ENCODE peak calls at places on chromosome 10, in five cellular contexts. A is fibroblast of lung, I is GM06990, K is bronchial epithelial cell, G is left ventricle myocardium inferior. F is an unnamed sample.

GRCh38 chr10:17375936-17376584 is 78.3 kb downstream of the ST8SIA6 start:
- DNase-seq in K (no peak), A (no peak), I (peak; percentile 3), G (no peak), F (peak; percentile 44)

GRCh38 chr10:49605177-49605938 is 4.8 kb upstream of the SLC18A3 start:
- DNase-seq in G (no peak), K (peak; percentile 40), A (no peak), I (no peak), F (peak; percentile 9)

GRCh38 chr10:62887642-62888041 is 71.5 kb upstream of the EGR2 start:
- DNase-seq in A (no peak), G (no peak), K (no peak), I (no peak), F (no peak)

GRCh38 chr10:17483079-17483478 is 28.7 kb upstream of the ST8SIA6 start:
- DNase-seq in A (no peak), K (no peak), I (no peak), G (no peak), F (no peak)

GRCh38 chr10:113059001-113059780 is 109.1 kb downstream of the TCF7L2 start:
- DNase-seq in G (peak; percentile 28), A (peak; percentile 73), K (no peak), I (no peak), F (no peak)

GRCh38 chr10:9878429-9878828 is 1139.2 kb upstream of the CELF2 start:
- DNase-seq in A (no peak), I (no peak), G (no peak), K (no peak), F (no peak)

GRCh38 chr10:6140141-6140841 is 51.5 kb downstream of the RBM17 start:
- DNase-seq in I (no peak), A (no peak), G (no peak), K (no peak), F (peak; percentile 80)

GRCh38 chr10:30160431-30160982 is 101.1 kb upstream of the JCAD start:
- DNase-seq in K (no peak), G (no peak), I (no peak), A (no peak), F (peak; percentile 36)

GRCh38 chr10:97179731-97180366 is 5.9 kb downstream of the SLIT1 start:
- DNase-seq in A (no peak), K (no peak), I (no peak), G (no peak), F (peak; percentile 96)

GRCh38 chr10:19493917-19494316 is 322.3 kb upstream of the PLXDC2 start:
- DNase-seq in G (no peak), K (no peak), A (no peak), I (no peak), F (no peak)

GRCh38 chr10:35885076-35885475 is 243.0 kb upstream of the FZD8 start:
- DNase-seq in I (no peak), G (no peak), A (no peak), K (no peak), F (no peak)

GRCh38 chr10:84156768-84157167 is 16.8 kb upstream of the GPR15LG start:
- DNase-seq in G (no peak), I (no peak), A (no peak), K (peak; percentile 18), F (no peak)

GRCh38 chr10:102422586-102423129 is 2.0 kb downstream of the FBXL15 start:
- DNase-seq in K (peak; percentile 61), G (peak; percentile 80), I (peak; percentile 84), A (peak; percentile 62), F (peak; percentile 90)

GRCh38 chr10:30591249-30591670 is 38.3 kb downstream of the LYZL2 start:
- DNase-seq in A (peak; percentile 30), K (peak; percentile 46), I (no peak), G (no peak), F (peak; percentile 38)

GRCh38 chr10:131954356-131954965 is 27.3 kb downstream of the BNIP3 start:
- DNase-seq in K (no peak), I (no peak), A (no peak), G (no peak), F (no peak)

GRCh38 chr10:74969093-74969492 is 142.4 kb upstream of the SAMD8 start:
- DNase-seq in A (no peak), I (no peak), G (no peak), K (no peak), F (no peak)

GRCh38 chr10:12252882-12253546 is 57.0 kb downstream of the CDC123 start:
- DNase-seq in A (no peak), G (no peak), K (no peak), I (no peak), F (peak; percentile 69)

DNA sequence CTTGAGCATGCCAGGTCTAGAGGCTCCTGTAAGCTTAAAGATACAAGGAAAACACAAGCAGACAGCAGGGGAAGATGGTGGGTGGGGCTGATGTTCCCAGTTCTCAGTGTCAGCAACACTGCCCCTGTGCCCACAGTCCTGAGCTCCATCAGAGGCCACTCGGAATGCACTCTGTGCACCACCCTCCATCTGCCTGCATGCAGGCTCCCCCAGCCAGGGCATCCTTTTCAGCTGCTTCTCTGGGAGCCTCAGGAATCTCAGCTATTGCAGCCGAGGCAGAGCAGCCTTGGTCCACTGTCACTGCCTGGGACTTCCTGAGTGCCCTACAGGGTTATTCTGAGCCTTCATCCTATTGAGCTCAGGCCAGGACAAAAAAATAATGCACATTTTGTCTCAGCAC is 22.2 kb downstream of the LBX1 start:
- DNase-seq in G (no peak), I (no peak), K (no peak), A (no peak), F (no peak)
- H3K27me3 ChIP-seq in G (peaks cover 100% of the 10 kb centered on the region), I (peaks cover under 1% of the 10 kb centered on the region), K (peaks cover 20% of the 10 kb centered on the region), A (peaks cover 20% of the 10 kb centered on the region), F (peaks cover 12% of the 10 kb centered on the region)

DNA sequence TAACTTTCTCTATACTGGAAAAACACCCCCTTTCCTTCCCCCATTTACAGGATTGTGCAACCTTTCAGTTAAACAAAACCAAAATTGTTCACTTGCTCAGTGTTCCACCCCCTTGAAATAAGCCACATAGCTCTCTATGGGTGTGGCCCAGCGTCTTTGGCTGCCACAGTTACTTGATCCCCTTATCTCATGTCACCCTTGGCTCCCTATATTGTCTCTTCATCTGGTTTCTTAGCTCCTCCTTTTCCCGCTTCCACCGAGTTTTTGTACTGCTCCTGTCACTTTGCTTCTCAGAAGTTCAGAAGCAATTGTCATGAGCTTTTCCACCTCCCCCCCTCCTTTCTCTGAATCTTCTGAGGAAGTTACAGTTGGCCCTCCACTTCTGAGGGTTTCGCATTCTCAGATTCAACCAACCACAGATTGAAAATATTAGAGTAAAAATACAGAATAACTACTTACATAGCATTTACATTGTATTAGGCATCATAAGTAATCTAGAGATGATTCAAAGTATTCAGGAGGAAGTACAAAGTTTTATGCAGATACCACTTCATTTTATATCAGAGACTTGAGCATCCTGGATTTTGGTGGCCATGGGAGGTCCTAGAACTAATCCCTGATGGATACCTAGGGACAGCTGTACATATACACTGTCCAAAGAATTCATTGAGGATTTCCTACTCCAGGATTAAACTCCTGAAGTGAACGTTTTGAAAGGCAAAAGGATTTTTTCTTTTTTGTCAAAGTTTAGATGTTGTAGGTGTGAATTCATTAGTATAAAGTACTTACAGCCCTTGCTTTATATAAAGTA is 60.4 kb downstream of the ADD3 start:
- DNase-seq in A (peak; percentile 34), K (no peak), I (peak; percentile 43), G (peak; percentile 48), F (no peak)
- H3K4me3 ChIP-seq in A (no peak overlapping the region), K (no peak overlapping the region), I (peak overlapping the region; percentile 5), G (no peak overlapping the region), F (no peak overlapping the region)

DNA sequence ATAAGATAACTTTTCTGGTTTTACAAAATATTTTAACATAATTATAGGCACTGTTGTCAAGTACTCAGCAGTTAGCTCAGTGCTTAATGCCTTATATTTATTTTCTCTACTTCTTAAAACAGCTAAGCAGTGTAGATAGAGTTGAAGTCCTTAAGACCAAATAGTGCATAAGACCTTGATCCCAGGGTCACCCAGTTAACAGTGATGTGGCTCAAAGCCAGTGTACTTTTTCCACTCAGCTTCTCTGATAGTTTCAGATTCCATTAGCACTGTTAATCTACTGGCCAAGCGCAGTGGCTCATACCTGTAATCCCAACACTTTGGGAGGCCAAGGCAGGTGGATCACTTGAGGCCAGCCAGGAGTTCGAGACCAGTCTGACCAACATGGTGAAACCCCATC is 60.8 kb upstream of the BAMBI start:
- DNase-seq in I (no peak), K (no peak), G (no peak), A (no peak), F (no peak)
- H3K36me3 ChIP-seq in I (peaks cover 11% of the 10 kb centered on the region), K (peaks cover 9% of the 10 kb centered on the region), G (peaks cover 89% of the 10 kb centered on the region), A (peaks cover 12% of the 10 kb centered on the region), F (peaks cover 38% of the 10 kb centered on the region)

GRCh38 chr10:3353235-3353634 is 180.7 kb upstream of the PITRM1 start:
- DNase-seq in K (no peak), G (no peak), A (no peak), I (no peak), F (no peak)

GRCh38 chr10:3348561-3348960 is 176.0 kb upstream of the PITRM1 start:
- DNase-seq in I (no peak), A (no peak), G (no peak), K (no peak), F (no peak)

GRCh38 chr10:3354171-3354570 is 181.6 kb upstream of the PITRM1 start:
- DNase-seq in K (no peak), I (no peak), G (no peak), A (peak; percentile 77), F (no peak)

GRCh38 chr10:3350205-3350604 is 177.6 kb upstream of the PITRM1 start:
- DNase-seq in G (no peak), A (no peak), K (no peak), I (no peak), F (peak; percentile 59)

DNA sequence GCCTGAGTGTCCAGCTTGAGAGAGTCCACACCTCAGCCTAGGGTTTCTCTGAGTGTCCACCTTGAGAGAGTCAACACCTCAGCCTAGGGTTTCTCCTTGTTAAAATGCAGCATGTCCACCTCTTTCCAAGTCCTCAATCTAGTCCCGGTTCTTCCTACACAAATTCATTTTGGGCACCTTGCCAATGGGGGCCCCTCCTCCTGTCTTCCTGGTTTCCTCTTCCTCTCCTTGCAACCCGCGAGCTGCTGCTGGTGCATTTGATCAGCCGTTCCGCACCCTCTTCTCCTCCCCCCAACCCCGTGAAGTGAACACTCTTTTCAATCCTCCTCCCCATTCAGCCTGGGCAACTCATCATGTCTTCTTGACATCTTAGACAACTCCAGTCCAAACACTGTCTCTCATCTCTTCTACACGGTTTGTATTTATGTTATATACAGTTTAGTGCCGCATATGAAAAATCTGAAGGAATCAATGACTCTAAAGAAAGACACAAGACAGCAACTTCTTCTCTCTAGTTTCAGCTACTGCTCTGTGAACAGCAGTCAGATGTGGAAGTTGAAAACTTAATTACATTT is 178.3 kb upstream of the PITRM1 start:
- DNase-seq in A (no peak), I (no peak), K (no peak), G (no peak), F (no peak)
- H3K27me3 ChIP-seq in A (peaks cover 18% of the 10 kb centered on the region), I (no peaks in the 10 kb centered on the region), K (peaks cover 13% of the 10 kb centered on the region), G (peaks cover 5% of the 10 kb centered on the region), F (no peaks in the 10 kb centered on the region)

DNA sequence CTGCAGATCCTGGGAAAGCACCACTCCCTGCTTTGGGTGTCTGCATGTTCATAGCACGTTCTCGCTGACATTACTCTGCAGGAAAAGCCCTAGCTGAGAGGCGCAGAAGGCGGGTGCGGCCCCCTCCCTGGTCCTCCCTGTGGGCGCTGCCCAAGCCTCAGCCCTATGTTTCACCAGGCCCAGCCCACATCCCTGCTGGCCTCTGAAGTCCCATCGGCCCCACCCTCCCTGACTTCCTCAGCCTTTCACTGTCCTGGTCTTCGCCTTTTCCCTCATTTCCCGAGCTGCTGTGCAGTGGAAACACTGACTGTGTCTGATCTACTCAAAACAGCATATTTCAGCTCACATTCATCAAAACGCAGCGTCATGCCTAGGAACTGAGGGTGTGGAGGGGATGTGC is 36.3 kb upstream of the DIP2C start:
- DNase-seq in I (no peak), G (no peak), A (no peak), K (no peak), F (peak; percentile 60)
- H3K4me3 ChIP-seq in I (no peak overlapping the region), G (no peak overlapping the region), A (no peak overlapping the region), K (no peak overlapping the region), F (no peak overlapping the region)